ENCODE peak calls at places on chromosomes 7 and 10, in seven cellular contexts. F is cardiac muscle cell, C is PC-9, I is transverse colon, Q is heart right ventricle, A is tibial artery, L is vagina. M is an unnamed sample.

GRCh38 chr7:74516214-74516613 is 62.5 kb downstream of the GTF2IRD1 start:
- DNase-seq in L (no peak), I (no peak), F (no peak), A (no peak), Q (no peak), C (no peak), M (no peak)

GRCh38 chr7:16755397-16755796 is 1.8 kb downstream of the TSPAN13 start:
- DNase-seq in A (no peak), I (no peak), C (peak; percentile 78), L (no peak), Q (no peak), F (no peak), M (no peak)

GRCh38 chr7:67947191-67947590 is 950.6 kb downstream of the TYW1 start:
- DNase-seq in F (no peak), C (no peak), L (no peak), A (no peak), Q (no peak), I (no peak), M (no peak)

GRCh38 chr10:90890347-90890746 is 18.6 kb downstream of the RPP30 start:
- DNase-seq in L (no peak), A (no peak), C (no peak), Q (no peak), I (no peak), F (no peak), M (no peak)

GRCh38 chr7:68529221-68529620 is 1069.1 kb upstream of the AUTS2 start:
- DNase-seq in L (no peak), A (no peak), Q (no peak), I (no peak), C (no peak), F (no peak), M (no peak)

GRCh38 chr7:78398576-78398975 is 600.0 kb downstream of the PHTF2 start:
- DNase-seq in Q (no peak), I (no peak), C (no peak), L (no peak), F (no peak), A (no peak), M (no peak)

GRCh38 chr7:35334511-35334910 is 80.6 kb upstream of the TBX20 start:
- DNase-seq in L (no peak), A (no peak), Q (no peak), F (no peak), C (peak; percentile 49), I (no peak), M (peak; percentile 14)

GRCh38 chr7:139035588-139036353 is at the start of gene ZC3HAV1L:
- DNase-seq in F (peak; percentile 37), I (peak; percentile 46), Q (peak; percentile 70), A (peak; percentile 33), C (peak; percentile 47), L (no peak), M (no peak)

GRCh38 chr10:4186849-4187248 is 401.8 kb upstream of the KLF6 start:
- DNase-seq in C (no peak), L (no peak), A (no peak), F (no peak), Q (no peak), I (no peak), M (no peak)

GRCh38 chr7:148772297-148773089 is 73.8 kb downstream of the CUL1 start:
- DNase-seq in L (no peak), F (no peak), Q (no peak), A (no peak), C (peak; percentile 96), I (no peak), M (peak; percentile 90)

GRCh38 chr7:84317536-84317935 is 122.9 kb upstream of the SEMA3A start:
- DNase-seq in L (no peak), Q (no peak), F (no peak), A (no peak), C (no peak), I (no peak), M (no peak)

GRCh38 chr10:70931168-70931805 is 42.9 kb upstream of the PCBD1 start:
- DNase-seq in L (no peak), F (no peak), C (peak; percentile 73), A (no peak), Q (no peak), I (no peak), M (peak; percentile 80)

GRCh38 chr7:152661479-152661878 is 14.5 kb downstream of the XRCC2 start:
- DNase-seq in C (no peak), A (no peak), F (peak; percentile 67), I (no peak), Q (no peak), L (no peak), M (no peak)

GRCh38 chr10:69051303-69051702 is 36.6 kb upstream of the SRGN start:
- DNase-seq in A (peak; percentile 58), C (no peak), F (no peak), Q (no peak), I (peak; percentile 41), L (no peak), M (no peak)

GRCh38 chr7:128417071-128417470 is 7.3 kb upstream of the IMPDH1 start:
- DNase-seq in L (no peak), A (no peak), F (no peak), I (no peak), Q (no peak), C (no peak), M (no peak)

GRCh38 chr10:71471957-71472365 is 75.2 kb downstream of the CDH23 start:
- DNase-seq in L (no peak), C (no peak), I (no peak), A (peak; percentile 35), Q (no peak), F (no peak), M (no peak)

GRCh38 chr10:106577756-106578155 is 586.8 kb downstream of the SORCS1 start:
- DNase-seq in C (no peak), I (no peak), L (no peak), F (no peak), A (no peak), Q (no peak), M (no peak)

GRCh38 chr10:79442171-79443040 is 3.0 kb downstream of the ZCCHC24 start:
- DNase-seq in L (no peak), C (no peak), F (no peak), A (no peak), Q (no peak), I (no peak), M (no peak)

GRCh38 chr7:33757050-33757449 is 148.3 kb upstream of the BMPER start:
- DNase-seq in A (no peak), F (no peak), Q (no peak), C (no peak), L (no peak), I (no peak), M (no peak)

GRCh38 chr10:120945801-120946302 is 94.7 kb downstream of the WDR11 start:
- DNase-seq in A (no peak), F (no peak), I (peak; percentile 25), L (peak; percentile 90), Q (no peak), C (no peak), M (no peak)

GRCh38 chr7:65441010-65441409 is 67.4 kb downstream of the ZNF92 start:
- DNase-seq in A (no peak), Q (no peak), F (no peak), L (no peak), I (no peak), C (no peak), M (peak; percentile 71)

GRCh38 chr7:44980393-44981034 is 1.7 kb upstream of the MYO1G start:
- DNase-seq in I (no peak), A (peak; percentile 43), F (peak; percentile 70), Q (no peak), C (no peak), L (no peak), M (no peak)

GRCh38 chr10:100004805-100005510 is 4.8 kb downstream of the DNMBP start:
- DNase-seq in C (no peak), A (no peak), I (no peak), Q (no peak), F (no peak), L (no peak), M (no peak)

GRCh38 chr7:73560035-73560835 is 2.7 kb upstream of the BCL7B start:
- DNase-seq in A (no peak), C (peak; percentile 65), L (no peak), Q (no peak), I (no peak), F (no peak), M (peak; percentile 54)

GRCh38 chr7:148701414-148701813 is 2.7 kb downstream of the CUL1 start:
- DNase-seq in C (no peak), I (no peak), Q (no peak), F (no peak), L (no peak), A (no peak), M (no peak)

GRCh38 chr7:116802784-116803183 is 59.6 kb upstream of the CAPZA2 start:
- DNase-seq in Q (no peak), F (peak; percentile 42), A (no peak), C (peak; percentile 43), L (no peak), I (peak; percentile 32), M (no peak)

GRCh38 chr10:12314836-12315235 is 34.5 kb upstream of the CAMK1D start:
- DNase-seq in I (no peak), Q (no peak), C (no peak), A (no peak), L (no peak), F (no peak), M (no peak)

GRCh38 chr7:7719235-7719634 is 828 bp upstream of the RPA3 start:
- DNase-seq in Q (no peak), A (no peak), L (no peak), I (peak; percentile 18), C (peak; percentile 67), F (no peak), M (peak; percentile 93)

GRCh38 chr7:4650471-4651047 is 31.5 kb upstream of the FOXK1 start:
- DNase-seq in I (no peak), Q (peak; percentile 41), F (no peak), L (no peak), C (no peak), A (no peak), M (no peak)

DNA sequence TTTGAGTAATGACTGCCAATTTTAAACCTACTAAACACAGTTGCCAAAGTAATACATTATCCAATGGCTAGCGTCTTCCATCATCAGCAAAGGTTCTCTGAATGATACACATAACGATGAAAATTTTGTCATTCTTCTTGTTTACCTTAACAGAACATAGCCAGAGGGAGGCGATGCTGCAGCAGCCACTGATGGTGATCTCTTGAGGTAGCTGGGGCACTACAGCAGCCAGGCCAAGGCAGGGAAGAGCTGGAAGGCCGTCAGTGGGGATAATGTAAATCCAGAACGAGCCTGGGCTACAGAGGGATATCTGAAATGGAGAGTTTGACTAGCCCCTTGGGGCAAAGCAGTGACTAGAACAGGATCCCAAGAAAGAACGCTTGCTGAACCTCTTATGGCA is 38.8 kb downstream of the PRPS1L1 start:
- DNase-seq in I (no peak), Q (no peak), F (no peak), A (no peak), L (no peak), C (peak; percentile 30), M (no peak)
- TF ChIP-seq CTCF in I (no peak), Q (no peak), F (no peak), A (no peak), L (no peak), C (no peak), M (no peak)

GRCh38 chr10:43816351-43817321 is 168.0 kb upstream of the ZNF32 start:
- DNase-seq in Q (no peak), I (peak; percentile 61), F (peak; percentile 49), C (no peak), A (no peak), L (no peak), M (no peak)
- H3K4me3 ChIP-seq in Q (no peak overlapping the region), I (no peak overlapping the region), F (no peak overlapping the region), C (no peak overlapping the region), A (no peak overlapping the region), L (no peak overlapping the region), M (no peak overlapping the region)

GRCh38 chr7:131104611-131105293 is 222.9 kb upstream of the MKLN1 start:
- DNase-seq in F (no peak), A (no peak), I (no peak), C (no peak), Q (no peak), L (no peak), M (no peak)
- H3K36me3 ChIP-seq in F (no peaks in the 10 kb centered on the region), A (no peaks in the 10 kb centered on the region), I (no peaks in the 10 kb centered on the region), C (peaks cover 63% of the 10 kb centered on the region), Q (no peaks in the 10 kb centered on the region), L (no peaks in the 10 kb centered on the region), M (no peaks in the 10 kb centered on the region)

GRCh38 chr7:40739257-40739656 is 604.5 kb downstream of the SUGCT start:
- DNase-seq in C (no peak), Q (no peak), F (no peak), L (no peak), I (no peak), A (no peak), M (no peak)
- TF ChIP-seq CTCF in C (no peak), Q (no peak), F (no peak), L (no peak), I (no peak), A (no peak), M (no peak)

M was measured in kidney epithelial cell.